ENCODE peak calls at places on chromosome 16, in four cellular contexts. I is CD4-positive, alpha-beta T cell; D is neural crest cell; B is endothelial cell. X is an unnamed sample.

GRCh38 chr16:71259086-71259485 is 28.6 kb upstream of the HYDIN start:
- DNase-seq in I (no peak), D (no peak), B (no peak), X (no peak)

GRCh38 chr16:53775821-53776431 is 72.0 kb downstream of the FTO start:
- DNase-seq in I (no peak), D (no peak), B (no peak), X (peak; percentile 93)

GRCh38 chr16:66486773-66487579 is 59.9 kb downstream of the BEAN1 start:
- DNase-seq in I (no peak), D (no peak), B (no peak), X (peak; percentile 69)

GRCh38 chr16:35305476-35305875 is 1846.1 kb downstream of the TP53TG3F start:
- DNase-seq in I (no peak), D (no peak), B (no peak), X (peak; percentile 85)

GRCh38 chr16:8867483-8868271 is 1.1 kb downstream of the CARHSP1 start:
- DNase-seq in I (peak; percentile 16), D (no peak), B (no peak), X (peak; percentile 22)

GRCh38 chr16:59535298-59535697 is 801.2 kb upstream of the GOT2 start:
- DNase-seq in I (no peak), D (no peak), B (no peak), X (no peak)

GRCh38 chr16:65185379-65185778 is 63.5 kb upstream of the CDH11 start:
- DNase-seq in I (no peak), D (no peak), B (no peak), X (no peak)

GRCh38 chr16:70341600-70341999 is 5.1 kb upstream of the DDX19A start:
- DNase-seq in I (no peak), D (no peak), B (no peak), X (no peak)

GRCh38 chr16:85173981-85174751 is 61.9 kb upstream of the CIBAR2 start:
- DNase-seq in I (no peak), D (no peak), B (no peak), X (peak; percentile 59)

GRCh38 chr16:473046-474043 is 47.9 kb downstream of the RAB11FIP3 start:
- DNase-seq in I (no peak), D (no peak), B (no peak), X (no peak)

GRCh38 chr16:117381-118365 is 20.8 kb downstream of the NPRL3 start:
- DNase-seq in I (peak; percentile 56), D (peak; percentile 68), B (peak; percentile 75), X (peak; percentile 69)

GRCh38 chr16:82671743-82672142 is 45.0 kb downstream of the CDH13 start:
- DNase-seq in I (peak; percentile 15), D (no peak), B (no peak), X (peak; percentile 42)

GRCh38 chr16:77113835-77114234 is 77.2 kb upstream of the MON1B start:
- DNase-seq in I (no peak), D (no peak), B (no peak), X (peak; percentile 44)

GRCh38 chr16:30680326-30680725 is 18.6 kb upstream of the SRCAP start:
- DNase-seq in I (no peak), D (no peak), B (no peak), X (no peak)

GRCh38 chr16:65524231-65524630 is 402.4 kb upstream of the CDH11 start:
- DNase-seq in I (no peak), D (no peak), B (no peak), X (no peak)

GRCh38 chr16:83631006-83631405 is 176.8 kb upstream of the HSBP1 start:
- DNase-seq in I (no peak), D (no peak), B (no peak), X (no peak)

DNA sequence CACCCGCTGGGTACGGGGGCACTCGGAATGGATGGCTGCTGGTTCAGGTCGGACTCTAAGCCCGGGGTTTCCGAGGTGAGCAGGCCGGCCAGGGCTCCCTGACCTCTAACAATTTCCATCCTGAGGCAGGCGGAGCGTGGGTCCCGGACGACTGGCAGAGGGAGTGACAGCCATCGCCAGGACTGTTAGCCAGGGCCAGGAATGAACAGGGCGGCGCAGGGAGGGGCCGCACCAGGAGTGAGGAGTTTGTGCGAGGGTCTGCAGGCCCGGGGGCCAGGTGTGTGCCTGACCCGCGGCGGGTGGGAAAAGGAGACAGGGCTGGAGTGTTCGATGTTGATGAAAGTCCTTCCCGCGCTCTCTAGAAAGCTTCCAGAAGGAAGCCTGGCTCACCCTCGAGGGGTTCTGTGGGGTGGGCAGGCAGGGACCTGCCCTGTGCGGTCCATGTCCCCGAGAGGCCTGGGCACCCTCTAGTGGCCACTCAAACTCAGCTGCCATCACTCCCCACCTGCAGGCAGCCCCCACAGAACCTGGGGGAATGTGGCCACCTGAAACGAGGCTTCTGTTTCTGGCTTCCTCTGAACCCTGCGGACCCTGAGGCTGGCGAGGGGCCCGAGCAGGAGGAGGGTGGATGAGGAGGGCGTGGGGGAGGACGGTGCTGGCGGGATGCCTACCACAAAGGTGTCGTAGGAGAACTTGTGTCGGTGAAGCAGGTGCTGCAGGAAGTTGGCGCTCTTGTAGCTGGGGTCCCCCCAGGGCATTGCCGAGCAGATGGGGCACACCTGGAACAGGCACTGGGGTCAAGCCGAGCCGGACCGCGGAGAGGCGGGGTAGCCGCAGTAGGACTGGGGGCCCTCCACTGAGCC is 8.1 kb downstream of the RNF166 start:
- DNase-seq in I (no peak), D (no peak), B (no peak), X (no peak)
- TF ChIP-seq CTCF in I (peak; percentile 40), D (peak; percentile 41), B (peak; percentile 22), X (peak; percentile 29)

GRCh38 chr16:4415538-4416199 is 727 bp downstream of the CORO7 start:
- DNase-seq in I (peak; percentile 53), D (no peak), B (peak; percentile 57), X (peak; percentile 27)
- TF ChIP-seq CTCF in I (no peak), D (peak; percentile 20), B (peak; percentile 14), X (no peak)

GRCh38 chr16:79047337-79047736 is 553.2 kb downstream of the MAF start:
- DNase-seq in I (no peak), D (no peak), B (no peak), X (peak; percentile 25)
- TF ChIP-seq CTCF in I (peak; percentile 53), D (peak; percentile 68), B (peak; percentile 46), X (peak; percentile 50)

GRCh38 chr16:10088380-10088793 is 93.8 kb downstream of the GRIN2A start:
- DNase-seq in I (no peak), D (no peak), B (no peak), X (no peak)

GRCh38 chr16:10085078-10085798 is 97.0 kb downstream of the GRIN2A start:
- DNase-seq in I (no peak), D (no peak), B (no peak), X (no peak)

GRCh38 chr16:10086620-10087019 is 95.6 kb downstream of the GRIN2A start:
- DNase-seq in I (no peak), D (no peak), B (no peak), X (no peak)

GRCh38 chr16:10090816-10091215 is 91.4 kb downstream of the GRIN2A start:
- DNase-seq in I (no peak), D (no peak), B (no peak), X (peak; percentile 31)

DNA sequence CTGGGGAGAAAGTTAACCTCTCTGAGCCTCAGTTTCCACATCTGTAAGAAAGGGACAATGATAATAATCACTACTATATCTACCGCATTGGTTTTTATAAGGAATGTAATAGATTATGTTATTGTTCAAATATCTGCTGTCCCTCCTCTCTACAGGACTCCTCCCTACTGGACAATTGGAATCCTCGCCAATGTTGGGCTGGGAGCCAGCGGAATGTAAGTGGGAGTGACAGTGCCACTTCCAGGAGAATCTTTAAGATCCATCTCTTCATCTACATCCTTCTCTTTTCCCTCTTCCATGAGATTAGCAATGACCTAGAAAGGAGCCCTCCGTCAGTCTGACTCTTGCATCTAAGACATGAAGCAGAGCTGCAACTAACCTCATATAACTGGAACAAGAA is 95.1 kb downstream of the GRIN2A start:
- DNase-seq in I (no peak), D (no peak), B (no peak), X (no peak)
- TF ChIP-seq CTCF in I (no peak), D (no peak), B (no peak), X (no peak)

GRCh38 chr16:12350945-12351344 is 374.4 kb downstream of the SNX29 start:
- DNase-seq in I (no peak), D (no peak), B (no peak), X (no peak)
- TF ChIP-seq CTCF in I (no peak), D (no peak), B (peak; percentile 20), X (no peak)